ENCODE peak calls at places on chromosomes 6 and 20, in ten cellular contexts. V, U, G, M, I, P, J, F, W and O are unnamed samples.

GRCh38 chr6:157066781-157067491 is 256.4 kb downstream of the TMEM242 start:
- DNase-seq in F (no peak), M (no peak), G (no peak), P (no peak), V (no peak), J (no peak), U (no peak), I (no peak), W (no peak), O (no peak)

GRCh38 chr6:39425346-39426056 is 103.0 kb upstream of the KCNK16 start:
- DNase-seq in P (no peak), W (no peak), F (no peak), U (no peak), G (no peak), M (no peak), I (no peak), V (no peak), J (no peak), O (no peak)

GRCh38 chr20:35828434-35828833 is 56.6 kb downstream of the PHF20 start:
- DNase-seq in F (no peak), P (peak), V (no peak), I (peak), U (no peak), J (no peak), M (peak), W (peak), G (no peak), O (no peak)

GRCh38 chr20:62285151-62285550 is 17.6 kb upstream of the ADRM1 start:
- DNase-seq in W (no peak), P (no peak), I (no peak), J (no peak), F (no peak), V (no peak), G (no peak), M (no peak), U (no peak), O (no peak)

GRCh38 chr20:53829086-53829703 is 235.6 kb upstream of the ZNF217 start:
- DNase-seq in U (peak), V (no peak), G (no peak), F (peak), P (no peak), I (peak), W (no peak), J (peak), M (no peak), O (peak)

GRCh38 chr20:50019466-50020256 is 36.9 kb downstream of the SNAI1 start:
- DNase-seq in M (peak), P (peak), U (no peak), G (no peak), W (no peak), J (no peak), V (no peak), I (no peak), F (no peak), O (peak)

GRCh38 chr20:38192323-38192885 is 27.3 kb upstream of the TGM2 start:
- DNase-seq in J (no peak), P (no peak), F (no peak), I (no peak), U (no peak), W (no peak), M (no peak), G (no peak), V (no peak), O (peak)

GRCh38 chr6:110221738-110222137 is 41.5 kb downstream of the CDC40 start:
- DNase-seq in U (no peak), I (no peak), V (no peak), J (no peak), G (no peak), W (no peak), P (no peak), M (no peak), F (no peak), O (no peak)

GRCh38 chr6:110682460-110682853 is 132.8 kb downstream of the CDK19 start:
- DNase-seq in F (peak), W (peak), I (peak), J (peak), P (peak), M (no peak), G (no peak), V (no peak), U (peak), O (peak)

GRCh38 chr20:17664025-17664638 is 17.9 kb downstream of the RRBP1 start:
- DNase-seq in I (no peak), G (peak), J (no peak), P (no peak), V (no peak), U (no peak), F (no peak), W (no peak), M (no peak), O (peak)

GRCh38 chr6:163585932-163586437 is 171.5 kb downstream of the QKI start:
- DNase-seq in U (peak), V (no peak), I (peak), F (no peak), J (no peak), M (peak), W (no peak), G (peak), P (peak), O (peak)

GRCh38 chr20:24918579-24919566 is 30.2 kb upstream of the CST7 start:
- DNase-seq in V (peak), I (no peak), G (no peak), F (no peak), P (no peak), U (no peak), W (no peak), M (no peak), J (no peak), O (no peak)

GRCh38 chr20:47018381-47018780 is 123.7 kb downstream of the EYA2 start:
- DNase-seq in P (no peak), I (no peak), F (no peak), G (no peak), W (no peak), U (no peak), V (peak), M (no peak), J (no peak), O (no peak)
- H3K4me3 ChIP-seq in P (no peak), I (no peak), F (no peak), G (no peak), W (no peak), U (no peak), V (no peak), M (no peak), J (no peak), O (no peak)

GRCh38 chr6:128885381-128885780 is 2.4 kb downstream of the LAMA2 start:
- DNase-seq in I (no peak), M (no peak), V (no peak), J (no peak), P (no peak), U (no peak), F (no peak), G (no peak), W (no peak), O (no peak)
- H3K4me3 ChIP-seq in I (peak), M (peak), V (peak), J (no peak), P (peak), U (no peak), F (no peak), G (peak), W (no peak), O (peak)

GRCh38 chr6:2839195-2839981 is 2.3 kb downstream of the SERPINB1 start:
- DNase-seq in P (no peak), J (no peak), W (no peak), F (peak), G (no peak), M (no peak), I (peak), V (peak), U (peak), O (no peak)
- H3K4me3 ChIP-seq in P (no peak), J (no peak), W (no peak), F (peak), G (peak), M (peak), I (no peak), V (peak), U (no peak), O (no peak)

GRCh38 chr20:56631318-56631989 is 2.3 kb downstream of the TFAP2C start:
- DNase-seq in M (no peak), P (no peak), W (no peak), I (no peak), V (peak), J (no peak), G (no peak), U (no peak), F (no peak), O (no peak)
- H3K4me3 ChIP-seq in M (no peak), P (no peak), W (no peak), I (peak), V (peak), J (peak), G (no peak), U (peak), F (no peak), O (peak)